ENCODE peak calls at places on chromosomes 11 and 22, in eight cellular contexts. L, R, Y, X, M, Z, F and P are unnamed samples.

GRCh38 chr11:66976048-66976467 is 954 bp downstream of the C11orf86 start:
- DNase-seq in M (peak), L (no peak), R (no peak), X (no peak), F (peak), Z (peak), Y (no peak), P (peak)

GRCh38 chr11:79100093-79100704 is 340.6 kb downstream of the TENM4 start:
- DNase-seq in Z (no peak), Y (peak), F (peak), L (peak), X (no peak), M (peak), R (no peak), P (peak)

GRCh38 chr11:1858154-1858553 is 5.3 kb downstream of the LSP1 start:
- DNase-seq in R (no peak), M (no peak), L (no peak), Y (no peak), Z (no peak), X (no peak), F (no peak), P (no peak)

GRCh38 chr11:79019981-79020380 is 420.8 kb downstream of the TENM4 start:
- DNase-seq in Y (no peak), Z (no peak), X (no peak), M (no peak), L (no peak), R (no peak), F (no peak), P (no peak)

GRCh38 chr11:13647391-13647790 is 21.1 kb upstream of the FAR1 start:
- DNase-seq in Y (no peak), F (no peak), Z (no peak), R (no peak), L (no peak), M (no peak), X (no peak), P (no peak)

GRCh38 chr22:20758688-20759087 is 15.2 kb upstream of the SERPIND1 start:
- DNase-seq in F (no peak), M (peak), Z (no peak), L (no peak), Y (no peak), R (no peak), X (no peak), P (no peak)

GRCh38 chr11:95912902-95913560 is 10.9 kb downstream of the MTMR2 start:
- DNase-seq in L (peak), M (peak), X (no peak), R (no peak), Y (no peak), F (no peak), Z (no peak), P (no peak)

GRCh38 chr11:125165111-125165663 is 636 bp downstream of the PKNOX2 start:
- DNase-seq in L (peak), M (peak), Z (no peak), F (no peak), Y (no peak), R (no peak), X (no peak), P (peak)